ENCODE peak calls at places on chromosomes 16 and 17, in four cellular contexts. O is K562, K is GM12878, U is HepG2. G is an unnamed sample.

GRCh38 chr16:50665128-50665878 is 15.8 kb downstream of the SNX20 start:
- DNase-seq in K (no peak), O (peak; percentile 80), U (peak; percentile 59), G (peak; percentile 79)

GRCh38 chr17:79306688-79307323 is 232.2 kb downstream of the ENGASE start:
- DNase-seq in U (no peak), O (no peak), K (no peak), G (no peak)

GRCh38 chr17:79741751-79742588 is 11.2 kb downstream of the ENPP7 start:
- DNase-seq in U (peak; percentile 67), O (peak; percentile 92), K (no peak), G (peak; percentile 94)

GRCh38 chr16:27179500-27180072 is 23.7 kb upstream of the KDM8 start:
- DNase-seq in U (peak; percentile 72), K (peak; percentile 55), O (peak; percentile 86), G (peak; percentile 84)

GRCh38 chr17:79951361-79952264 is 84.1 kb downstream of the TBC1D16 start:
- DNase-seq in U (peak; percentile 47), K (no peak), O (no peak), G (no peak)

GRCh38 chr17:73841431-73842060 is 197.3 kb upstream of the SDK2 start:
- DNase-seq in U (peak; percentile 31), K (no peak), O (no peak), G (no peak)

GRCh38 chr16:57525761-57526160 is 10.6 kb downstream of the CCDC102A start:
- DNase-seq in O (no peak), U (no peak), K (no peak), G (no peak)

GRCh38 chr17:8807070-8807550 is 7.9 kb upstream of the MFSD6L start:
- DNase-seq in U (no peak), O (no peak), K (peak; percentile 98), G (no peak)

GRCh38 chr17:28916302-28916934 is 13.5 kb upstream of the DHRS13 start:
- DNase-seq in O (peak; percentile 44), U (peak; percentile 38), K (no peak), G (no peak)

GRCh38 chr17:50460831-50461526 is 7.7 kb downstream of the CHAD start:
- DNase-seq in K (no peak), U (no peak), O (no peak), G (no peak)

GRCh38 chr16:57115148-57115503 is 22.7 kb downstream of the CPNE2 start:
- DNase-seq in K (no peak), U (no peak), O (no peak), G (no peak)

GRCh38 chr17:77502626-77503292 is 362.0 kb downstream of the SEC14L1 start:
- DNase-seq in K (no peak), O (no peak), U (no peak), G (no peak)

GRCh38 chr16:11254913-11255736 is 879 bp downstream of the SOCS1 start:
- DNase-seq in O (peak; percentile 60), K (no peak), U (no peak), G (no peak)

GRCh38 chr16:21277927-21278706 is at the start of gene CRYM:
- DNase-seq in U (peak; percentile 35), K (no peak), O (peak; percentile 85), G (peak; percentile 82)

GRCh38 chr17:66667491-66668030 is 167.4 kb upstream of the CACNG5 start:
- DNase-seq in U (no peak), K (peak; percentile 56), O (no peak), G (no peak)
- TF ChIP-seq SP1 in U (no peak), K (no peak), O (no peak), G (no peak)

GRCh38 chr16:1164382-1164781 is 11.5 kb downstream of the CACNA1H start:
- DNase-seq in K (no peak), O (no peak), U (no peak), G (no peak)
- TF ChIP-seq TARDBP in K (no peak), O (no peak), U (no peak), G (no peak)

GRCh38 chr16:52586159-52586558 is 39.2 kb upstream of the TOX3 start:
- DNase-seq in U (no peak), K (no peak), O (no peak), G (no peak)
- TF ChIP-seq FOXM1 in U (no peak), K (no peak), O (no peak), G (no peak)

GRCh38 chr17:48494335-48494734 is 36.5 kb downstream of the HOXB1 start:
- DNase-seq in K (no peak), O (no peak), U (no peak), G (no peak)

GRCh38 chr17:48498168-48498840 is 32.5 kb downstream of the HOXB1 start:
- DNase-seq in O (no peak), U (no peak), K (no peak), G (no peak)

GRCh38 chr17:48499248-48499647 is 31.6 kb downstream of the HOXB1 start:
- DNase-seq in K (no peak), O (no peak), U (no peak), G (no peak)

GRCh38 chr17:48499743-48500434 is 30.9 kb downstream of the HOXB1 start:
- DNase-seq in O (no peak), U (no peak), K (no peak), G (no peak)

DNA sequence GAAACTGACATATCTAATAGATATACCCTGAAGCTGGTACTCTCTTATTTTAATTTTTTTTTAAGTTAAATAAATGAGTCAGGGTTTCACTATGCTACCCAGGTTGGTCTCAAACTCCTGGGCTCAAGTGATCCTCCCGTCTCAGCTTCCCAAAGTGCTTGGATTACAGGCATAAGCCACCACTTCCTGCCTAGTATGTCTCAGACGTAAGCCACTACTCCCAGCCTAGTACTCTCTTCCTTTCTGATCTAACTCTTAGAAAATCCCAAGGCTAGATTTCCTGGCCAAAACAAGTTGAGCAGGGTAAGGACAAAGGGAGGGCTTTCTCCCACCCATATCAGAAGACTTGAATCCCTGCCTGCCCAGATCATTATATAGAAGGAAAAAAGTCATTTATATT is 33.7 kb downstream of the HOXB1 start:
- DNase-seq in O (no peak), U (no peak), K (no peak), G (no peak)
- TF ChIP-seq SP1 in O (no peak), U (no peak), K (no peak), G (no peak)

GRCh38 chr17:13027246-13027645 is 9.4 kb upstream of the ELAC2 start:
- DNase-seq in K (no peak), O (no peak), U (no peak), G (no peak)
- TF ChIP-seq TARDBP in K (no peak), O (no peak), U (no peak), G (no peak)

GRCh38 chr17:60524463-60525346 is 1.3 kb downstream of the APPBP2 start:
- DNase-seq in U (no peak), K (no peak), O (no peak), G (no peak)
- TF ChIP-seq FOXM1 in U (no peak), K (no peak), O (no peak), G (no peak)

DNA sequence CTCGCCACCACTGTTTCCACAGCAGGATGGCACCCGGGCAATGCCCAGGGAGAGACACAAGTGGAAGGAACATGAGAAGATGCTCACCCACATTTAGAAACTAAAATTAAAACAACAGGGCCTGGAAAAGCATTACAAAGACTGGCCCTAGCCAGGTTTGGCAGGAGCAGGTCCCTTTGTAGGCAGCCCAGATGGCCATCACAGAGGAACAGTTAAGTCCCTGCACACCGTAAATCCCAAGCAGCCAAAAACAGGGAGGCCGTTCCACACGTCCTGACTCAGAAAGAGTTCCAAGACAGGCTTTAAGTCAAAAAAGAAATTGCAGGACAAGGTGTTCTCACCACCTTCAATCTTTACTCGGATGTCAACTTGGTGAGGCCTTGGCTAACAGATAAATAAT is 127.1 kb downstream of the DYNLRB2 start:
- DNase-seq in O (no peak), K (no peak), U (no peak), G (no peak)
- TF ChIP-seq SP1 in O (no peak), K (no peak), U (no peak), G (no peak)

GRCh38 chr17:30716461-30717289 is 107.8 kb downstream of the CRLF3 start:
- DNase-seq in O (no peak), U (no peak), K (no peak), G (no peak)
- TF ChIP-seq TARDBP in O (no peak), U (no peak), K (no peak), G (no peak)

DNA sequence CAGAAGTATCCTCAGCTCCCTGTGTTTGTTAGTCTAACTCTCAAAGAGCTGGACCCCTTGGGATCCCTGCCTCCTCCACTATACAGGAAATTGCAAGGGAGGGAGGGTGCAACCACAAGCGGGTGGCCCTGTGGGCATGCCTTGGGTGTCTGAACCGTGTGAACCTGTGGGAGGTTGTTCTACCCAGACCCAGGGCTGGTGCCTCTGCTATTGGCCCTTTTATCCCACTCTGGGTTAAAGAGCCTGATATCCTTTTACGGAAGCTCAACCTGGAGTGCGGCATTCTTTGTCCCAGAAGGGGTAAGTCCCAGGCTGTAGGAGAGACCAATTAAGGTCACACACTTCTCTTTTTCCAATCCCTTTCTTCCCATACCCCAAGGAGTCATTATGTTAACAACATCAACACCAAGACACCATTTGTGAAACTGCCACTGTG is 53.4 kb downstream of the ARSG start:
- DNase-seq in O (no peak), U (no peak), K (no peak), G (no peak)
- TF ChIP-seq FOXM1 in O (no peak), U (no peak), K (no peak), G (no peak)

DNA sequence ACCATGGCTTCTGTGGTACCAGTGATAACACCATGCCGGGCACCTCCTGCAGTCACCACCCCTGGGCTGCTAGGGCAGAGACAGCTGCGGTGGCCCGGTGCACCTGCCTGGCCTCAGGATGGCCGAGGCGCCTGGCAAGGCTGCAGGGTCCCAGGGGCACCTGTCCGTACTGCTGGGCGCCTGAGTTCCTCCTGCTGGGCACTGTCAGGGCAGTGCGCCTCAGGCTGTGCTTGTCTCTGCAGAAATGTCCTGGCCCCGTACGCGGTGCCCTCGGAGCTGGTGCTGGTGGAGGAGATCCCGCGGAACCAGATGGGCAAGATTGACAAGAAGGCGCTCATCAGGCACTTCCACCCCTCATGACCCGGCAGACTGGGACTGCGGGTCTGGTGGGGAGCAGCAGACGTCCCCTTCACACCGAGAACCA is 17.7 kb upstream of the CDH15 start:
- DNase-seq in K (no peak), U (no peak), O (no peak), G (no peak)
- TF ChIP-seq SP1 in K (no peak), U (no peak), O (no peak), G (no peak)

G was measured in HEK293T.